ENCODE peak calls at places on chromosomes 5 and 9, in nine cellular contexts. N is activated effector memory CD4-positive, alpha-beta T cell treated with anti-CD3 and anti-CD28 coated beads, Interleukin-2, amount 50 U/mL, for 16 hours; R is activated T-helper 1 cell treated with anti-CD3 and anti-CD28 coated beads, Interleukin-12 subunit alpha, Interleukin-12 subunit beta, Interleukin-2, Interleukin-4 antibody, amounts not matched to agents 30 ng/mL and 10 ng/mL and 1 ng/mL, durations not matched to agents 14 hours and 24 hours and 36 hours; L is activated naive CD4-positive, alpha-beta T cell; G is lower lobe of right lung; K is mesenteric fat pad; X is upper lobe of right lung; A is CD8-positive, alpha-beta memory T cell; T is T follicular helper cell. S is an unnamed sample.

GRCh38 chr5:77851229-77852067 is 75.3 kb upstream of the TBCA start:
- DNase-seq in K (no peak), N (no peak), R (no peak), G (no peak), A (no peak), L (no peak), T (no peak), X (no peak), S (peak)

GRCh38 chr5:74231697-74232096 is 408.8 kb downstream of the ENC1 start:
- DNase-seq in G (no peak), A (no peak), N (no peak), K (no peak), R (no peak), T (no peak), L (no peak), X (no peak), S (no peak)

GRCh38 chr5:149902177-149902576 is 42.4 kb downstream of the PDE6A start:
- DNase-seq in X (no peak), R (no peak), T (no peak), A (no peak), N (no peak), K (no peak), G (no peak), L (no peak), S (no peak)

GRCh38 chr5:93632327-93632726 is 49.3 kb downstream of the NR2F1 start:
- DNase-seq in N (no peak), K (no peak), A (no peak), T (no peak), R (no peak), X (no peak), L (no peak), G (no peak), S (no peak)

GRCh38 chr5:179146277-179146676 is 86.1 kb downstream of the ZNF354C start:
- DNase-seq in L (no peak), A (no peak), K (no peak), N (peak), R (peak), X (no peak), T (peak), G (peak), S (no peak)

GRCh38 chr5:107321906-107322305 is 348.8 kb downstream of the EFNA5 start:
- DNase-seq in N (no peak), A (no peak), R (no peak), G (no peak), T (no peak), X (no peak), K (no peak), L (no peak), S (no peak)

GRCh38 chr5:34841816-34842215 is 2.9 kb downstream of the TTC23L start:
- DNase-seq in T (no peak), K (no peak), N (no peak), R (no peak), G (no peak), X (no peak), L (no peak), A (no peak), S (no peak)

GRCh38 chr5:125410501-125411162 is 664.2 kb upstream of the ZNF608 start:
- DNase-seq in N (no peak), L (no peak), G (no peak), A (no peak), R (no peak), T (no peak), X (no peak), K (no peak), S (no peak)

GRCh38 chr5:11525020-11525419 is 379.2 kb downstream of the CTNND2 start:
- DNase-seq in L (no peak), K (no peak), G (no peak), N (no peak), A (no peak), T (no peak), X (no peak), R (no peak), S (no peak)

GRCh38 chr9:6356904-6357303 is 28.7 kb downstream of the TPD52L3 start:
- DNase-seq in L (no peak), A (no peak), X (no peak), R (no peak), K (no peak), T (no peak), N (no peak), G (no peak), S (no peak)

GRCh38 chr9:133368249-133368881 is 7.5 kb downstream of the SURF4 start:
- DNase-seq in A (no peak), K (no peak), G (no peak), R (no peak), T (no peak), N (no peak), X (no peak), L (no peak), S (no peak)

GRCh38 chr5:178429541-178430186 is 160.5 kb downstream of the COL23A1 start:
- DNase-seq in T (no peak), A (no peak), G (peak), R (no peak), K (peak), N (no peak), X (no peak), L (no peak), S (no peak)

GRCh38 chr9:115850548-115851304 is 302.9 kb upstream of the PAPPA start:
- DNase-seq in X (no peak), A (no peak), G (no peak), T (no peak), K (no peak), R (no peak), L (no peak), N (no peak), S (no peak)

GRCh38 chr9:22528485-22528884 is 81.9 kb downstream of the DMRTA1 start:
- DNase-seq in R (no peak), K (no peak), N (no peak), L (no peak), G (no peak), X (no peak), A (no peak), T (no peak), S (no peak)

GRCh38 chr5:110514030-110514429 is 212.4 kb downstream of the TMEM232 start:
- DNase-seq in T (no peak), X (no peak), A (no peak), G (no peak), N (no peak), R (no peak), L (no peak), K (no peak), S (no peak)

GRCh38 chr5:35754481-35754880 is 102.2 kb upstream of the IL7R start:
- DNase-seq in T (no peak), N (no peak), X (no peak), R (no peak), G (no peak), L (no peak), A (no peak), K (no peak), S (no peak)

GRCh38 chr5:104375345-104375744 is 812.8 kb upstream of the NUDT12 start:
- DNase-seq in L (no peak), R (no peak), A (no peak), K (no peak), N (no peak), G (no peak), X (no peak), T (no peak), S (no peak)

GRCh38 chr5:122499617-122500016 is 187.6 kb downstream of the SNCAIP start:
- DNase-seq in R (no peak), K (no peak), N (no peak), X (no peak), G (no peak), A (no peak), L (no peak), T (no peak), S (no peak)

GRCh38 chr5:17951392-17952169 is 317.3 kb downstream of the TAF11L14 start:
- DNase-seq in R (no peak), G (no peak), L (no peak), N (no peak), K (no peak), T (no peak), A (no peak), X (no peak), S (peak)

GRCh38 chr9:94287877-94288513 is 28.9 kb downstream of the ZNF169 start:
- DNase-seq in K (no peak), T (no peak), L (no peak), G (no peak), A (no peak), X (no peak), R (no peak), N (no peak), S (no peak)

GRCh38 chr9:136081113-136081825 is 13.8 kb downstream of the NACC2 start:
- DNase-seq in R (no peak), G (peak), K (no peak), A (no peak), L (no peak), X (no peak), N (no peak), T (no peak), S (peak)

GRCh38 chr9:19481971-19482404 is 73.2 kb downstream of the ACER2 start:
- DNase-seq in L (no peak), X (no peak), R (no peak), G (no peak), K (no peak), N (no peak), A (no peak), T (no peak), S (no peak)

GRCh38 chr5:147461915-147462314 is 48.0 kb downstream of the DPYSL3 start:
- DNase-seq in R (no peak), A (no peak), G (no peak), K (no peak), L (no peak), T (no peak), N (no peak), X (no peak), S (no peak)

GRCh38 chr5:172772112-172772906 is 1.3 kb upstream of the DUSP1 start:
- DNase-seq in X (peak), R (peak), A (peak), K (peak), N (peak), T (peak), L (peak), G (peak), S (peak)

GRCh38 chr5:125595095-125595494 is 828.1 kb upstream of the GRAMD2B start:
- DNase-seq in X (peak), R (no peak), N (no peak), G (no peak), A (no peak), T (no peak), L (no peak), K (no peak), S (no peak)

GRCh38 chr9:124124729-124125589 is 113.4 kb downstream of the LHX2 start:
- DNase-seq in K (no peak), A (no peak), T (no peak), G (no peak), X (no peak), N (no peak), R (no peak), L (no peak), S (no peak)

GRCh38 chr9:120350596-120350995 is 229.4 kb downstream of the CDK5RAP2 start:
- DNase-seq in G (no peak), R (no peak), N (no peak), K (peak), A (no peak), T (no peak), X (no peak), L (no peak), S (no peak)

GRCh38 chr5:152072076-152072475 is 147.4 kb upstream of the GLRA1 start:
- DNase-seq in T (no peak), L (no peak), K (no peak), N (no peak), X (no peak), R (no peak), G (no peak), A (no peak), S (no peak)

GRCh38 chr5:75484605-75485004 is 26.8 kb downstream of the CERT1 start:
- DNase-seq in R (no peak), X (no peak), N (no peak), T (no peak), K (no peak), L (no peak), G (no peak), A (no peak), S (no peak)

GRCh38 chr5:97877578-97877977 is 694.5 kb upstream of the RIOK2 start:
- DNase-seq in K (no peak), X (no peak), T (no peak), G (no peak), A (no peak), L (no peak), N (no peak), R (no peak), S (no peak)

GRCh38 chr5:60595183-60595582 is 104.8 kb downstream of the DEPDC1B start:
- DNase-seq in N (no peak), T (no peak), R (no peak), X (no peak), G (no peak), L (no peak), K (no peak), A (no peak), S (no peak)